ENCODE peak calls at places on chromosomes 12 and 14, in nine cellular contexts. T is ovary, B is body of pancreas, D is Peyer's patch, L is suprapubic skin, A is spleen, Q is BE2C, K is left ventricle myocardium inferior, M is HCT116. F is an unnamed sample. For H3K9me3, the result is how much of the 10 kb centered on the place peaks cover.

GRCh38 chr12:110269622-110270124 is 11.4 kb upstream of the ATP2A2 start:
- DNase-seq in T (no peak), B (no peak), D (no peak), L (no peak), A (no peak), Q (no peak), K (no peak), M (no peak), F (no peak)

GRCh38 chr12:3147260-3147659 is 70.1 kb downstream of the TSPAN9 start:
- DNase-seq in T (no peak), B (no peak), D (no peak), L (no peak), A (no peak), Q (no peak), K (no peak), M (no peak), F (no peak)

GRCh38 chr12:50765325-50765911 is 1.5 kb downstream of the ATF1 start:
- DNase-seq in T (peak), B (peak), D (peak), L (no peak), A (no peak), Q (peak), K (no peak), M (no peak), F (peak)

GRCh38 chr12:117118838-117119591 is 19.8 kb upstream of the TESC start:
- DNase-seq in T (no peak), B (no peak), D (no peak), L (no peak), A (no peak), Q (no peak), K (no peak), M (no peak), F (no peak)

GRCh38 chr12:108633534-108634224 is at the start of gene SELPLG:
- DNase-seq in T (no peak), B (peak), D (peak), L (peak), A (peak), Q (no peak), K (peak), M (no peak), F (peak)

GRCh38 chr14:45610303-45610702 is 357.3 kb upstream of the MIS18BP1 start:
- DNase-seq in T (no peak), B (no peak), D (no peak), L (no peak), A (no peak), Q (no peak), K (no peak), M (no peak), F (no peak)

GRCh38 chr12:64780531-64781373 is 21.5 kb upstream of the GNS start:
- DNase-seq in T (peak), B (peak), D (peak), L (peak), A (peak), Q (peak), K (peak), M (no peak), F (no peak)

GRCh38 chr12:80847575-80847974 is 90.2 kb downstream of the LIN7A start:
- DNase-seq in T (no peak), B (no peak), D (no peak), L (no peak), A (no peak), Q (peak), K (no peak), M (no peak), F (no peak)

GRCh38 chr12:13126494-13126893 is 23.0 kb upstream of the GSG1 start:
- DNase-seq in T (no peak), B (no peak), D (no peak), L (no peak), A (no peak), Q (no peak), K (no peak), M (no peak), F (no peak)

GRCh38 chr12:59134750-59135149 is 214.4 kb upstream of the LRIG3 start:
- DNase-seq in T (no peak), B (no peak), D (no peak), L (no peak), A (no peak), Q (no peak), K (no peak), M (no peak), F (no peak)

GRCh38 chr12:116397148-116397547 is 119.7 kb upstream of the MED13L start:
- DNase-seq in T (no peak), B (no peak), D (no peak), L (no peak), A (no peak), Q (no peak), K (no peak), M (no peak), F (no peak)

GRCh38 chr14:93207468-93208308 is 632 bp downstream of the UBR7 start:
- DNase-seq in T (no peak), B (peak), D (peak), L (no peak), A (no peak), Q (peak), K (peak), M (no peak), F (no peak)

GRCh38 chr14:86532219-86532618 is 1002.3 kb downstream of the FLRT2 start:
- DNase-seq in T (no peak), B (peak), D (no peak), L (no peak), A (no peak), Q (no peak), K (no peak), M (no peak), F (no peak)

GRCh38 chr14:99424306-99424877 is 56.3 kb downstream of the SETD3 start:
- DNase-seq in T (no peak), B (no peak), D (no peak), L (no peak), A (no peak), Q (no peak), K (no peak), M (no peak), F (no peak)

GRCh38 chr14:103679351-103679750 is 35.9 kb downstream of the XRCC3 start:
- DNase-seq in T (no peak), B (peak), D (peak), L (peak), A (peak), Q (peak), K (no peak), M (peak), F (no peak)

GRCh38 chr12:122022393-122023338 is 982 bp downstream of the BCL7A start:
- DNase-seq in T (peak), B (peak), D (no peak), L (no peak), A (peak), Q (peak), K (peak), M (no peak), F (no peak)

GRCh38 chr12:21073129-21073528 is 57.9 kb upstream of the SLCO1B1 start:
- DNase-seq in T (no peak), B (no peak), D (no peak), L (no peak), A (no peak), Q (no peak), K (no peak), M (peak), F (no peak)
- H3K9me3 ChIP-seq in T (under half), B (under half), D (under half), L (under half), A (under half), Q (under half), K (under half), M (under half), F (under half)

DNA sequence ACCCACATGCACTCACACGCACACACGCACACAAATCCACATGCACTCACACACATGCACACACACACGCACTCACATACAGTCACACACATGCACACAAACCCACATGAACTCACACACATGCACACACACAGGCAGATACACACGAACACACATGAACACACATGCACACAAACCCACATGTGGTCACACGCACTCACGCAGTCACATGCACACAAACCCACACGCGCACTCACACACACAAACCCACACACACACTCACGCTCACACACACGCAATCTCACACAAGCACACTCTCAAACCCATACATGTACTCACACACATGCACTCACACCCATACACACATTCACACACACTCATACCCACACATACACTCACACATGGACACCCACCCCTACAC is 61.5 kb downstream of the GALNT9 start:
- DNase-seq in T (no peak), B (no peak), D (no peak), L (no peak), A (no peak), Q (no peak), K (no peak), M (no peak), F (no peak)
- H3K9me3 ChIP-seq in T (under half), B (under half), D (under half), L (under half), A (under half), Q (under half), K (under half), M (under half), F (under half)

GRCh38 chr12:15152864-15153263 is 68.4 kb downstream of the RERG start:
- DNase-seq in T (no peak), B (no peak), D (no peak), L (no peak), A (no peak), Q (no peak), K (no peak), M (no peak), F (no peak)
- H3K9me3 ChIP-seq in T (under half), B (under half), D (under half), L (under half), A (under half), Q (under half), K (under half), M (under half), F (under half)

GRCh38 chr14:85447883-85448282 is 82.1 kb upstream of the FLRT2 start:
- DNase-seq in T (no peak), B (no peak), D (no peak), L (no peak), A (no peak), Q (no peak), K (no peak), M (no peak), F (no peak)
- H3K9me3 ChIP-seq in T (under half), B (under half), D (under half), L (under half), A (under half), Q (under half), K (under half), M (under half), F (under half)

GRCh38 chr12:132937476-132937875 is 18.6 kb downstream of the ZNF605 start:
- DNase-seq in T (no peak), B (no peak), D (no peak), L (no peak), A (no peak), Q (no peak), K (no peak), M (no peak), F (no peak)

GRCh38 chr12:132942611-132943010 is 13.5 kb downstream of the ZNF605 start:
- DNase-seq in T (no peak), B (no peak), D (no peak), L (no peak), A (no peak), Q (no peak), K (no peak), M (no peak), F (no peak)

GRCh38 chr12:132941336-132941954 is 14.7 kb downstream of the ZNF605 start:
- DNase-seq in T (no peak), B (no peak), D (no peak), L (no peak), A (no peak), Q (no peak), K (no peak), M (no peak), F (no peak)

GRCh38 chr12:132936163-132936562 is 19.9 kb downstream of the ZNF605 start:
- DNase-seq in T (no peak), B (no peak), D (no peak), L (no peak), A (no peak), Q (no peak), K (no peak), M (no peak), F (no peak)

GRCh38 chr12:132940071-132940719 is 15.9 kb downstream of the ZNF605 start:
- DNase-seq in T (no peak), B (no peak), D (no peak), L (no peak), A (no peak), Q (no peak), K (no peak), M (no peak), F (no peak)
- H3K9me3 ChIP-seq in T (under half), B (under half), D (under half), L (under half), A (under half), Q (under half), K (half or more), M (under half), F (under half)

GRCh38 chr12:47385587-47385986 is 305.8 kb upstream of the AMIGO2 start:
- DNase-seq in T (no peak), B (no peak), D (no peak), L (no peak), A (no peak), Q (no peak), K (no peak), M (no peak), F (no peak)
- H3K9me3 ChIP-seq in T (under half), B (under half), D (under half), L (under half), A (under half), Q (under half), K (under half), M (under half), F (under half)

DNA sequence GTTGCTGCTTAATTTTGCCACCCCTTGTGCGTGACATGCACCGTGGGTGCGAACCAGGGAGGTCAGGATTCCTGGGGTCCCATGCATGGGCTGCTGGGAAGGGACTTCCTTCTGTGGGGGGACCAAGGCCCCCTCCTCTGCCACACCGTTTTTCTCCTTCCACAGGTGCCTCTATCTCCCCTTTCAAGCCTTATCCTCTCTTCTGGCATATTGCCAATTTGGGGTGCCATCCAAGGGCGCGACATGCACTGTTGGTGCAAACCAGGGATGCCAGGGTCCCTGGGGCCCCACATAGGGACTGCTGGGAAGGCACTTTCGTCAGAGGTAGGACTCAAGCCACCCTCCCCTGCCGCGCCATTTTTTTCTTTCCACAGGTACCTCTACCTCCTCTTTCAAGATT is 289.0 kb downstream of the ALG10 start:
- DNase-seq in T (no peak), B (no peak), D (no peak), L (no peak), A (no peak), Q (no peak), K (no peak), M (no peak), F (no peak)
- H3K9me3 ChIP-seq in T (under half), B (under half), D (under half), L (under half), A (under half), Q (under half), K (half or more), M (under half), F (under half)

DNA sequence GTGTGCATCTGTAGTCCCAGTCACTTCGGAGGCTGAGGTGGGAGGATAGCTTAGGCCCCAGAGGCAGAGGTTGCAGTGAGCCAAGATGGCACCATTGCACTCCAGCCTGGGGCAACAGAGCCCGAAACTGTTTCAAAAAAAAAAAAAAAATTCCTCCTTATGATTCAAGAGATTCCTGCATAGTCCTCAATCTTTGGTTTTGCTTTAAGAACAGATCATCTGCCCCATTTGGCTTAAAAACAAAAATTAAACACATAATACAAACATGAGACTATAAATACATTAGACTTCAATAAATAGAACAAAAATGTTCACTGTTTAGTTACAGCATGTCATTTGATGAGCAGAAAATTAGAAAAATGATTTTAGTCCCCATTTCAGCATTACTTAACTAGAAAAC is 131.2 kb downstream of the PAWR start:
- DNase-seq in T (no peak), B (no peak), D (no peak), L (no peak), A (no peak), Q (no peak), K (no peak), M (no peak), F (no peak)
- H3K9me3 ChIP-seq in T (under half), B (under half), D (under half), L (under half), A (under half), Q (under half), K (under half), M (under half), F (under half)

DNA sequence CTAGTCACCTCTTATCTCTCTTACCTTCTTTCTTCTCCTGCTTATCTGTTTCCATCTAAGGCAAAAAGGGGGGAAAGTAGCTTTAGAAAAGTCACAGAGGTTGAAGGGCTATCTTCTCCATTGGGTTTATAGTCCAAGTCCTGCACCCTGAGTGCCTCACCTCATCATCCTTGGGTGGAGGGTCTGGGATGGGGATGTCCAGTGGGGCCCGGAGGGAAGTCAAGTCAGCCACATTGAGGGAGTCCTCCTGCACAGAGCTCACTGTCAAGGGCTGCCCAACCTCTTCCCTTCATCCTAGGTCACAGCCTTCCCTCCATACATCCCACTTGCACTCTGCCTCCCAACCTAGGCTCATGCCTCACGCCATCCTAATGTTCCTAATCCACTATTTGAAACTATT is 1.2 kb downstream of the PSME2 start:
- DNase-seq in T (no peak), B (no peak), D (no peak), L (no peak), A (peak), Q (no peak), K (no peak), M (no peak), F (no peak)
- H3K9me3 ChIP-seq in T (under half), B (under half), D (under half), L (under half), A (under half), Q (under half), K (under half), M (under half), F (under half)